ENCODE peak calls at places on chromosomes 12 and 14, in seven cellular contexts. One of them, this sample, is unnamed.

GRCh38 chr12:52561880-52562449 is 9.0 kb upstream of the KRT71 start:
- DNase-seq in mammary epithelial cell: no peak
- DNase-seq in nephron progenitor cell: no peak
- DNase-seq in A673: no peak
- DNase-seq in GM10248: no peak
- DNase-seq in OCI-LY7: no peak
- DNase-seq in NB4: no peak
- DNase-seq in this sample: no peak

GRCh38 chr14:101111620-101112290 is 208.2 kb upstream of the RTL1 start:
- DNase-seq in GM10248: no peak
- DNase-seq in nephron progenitor cell: no peak
- DNase-seq in A673: no peak
- DNase-seq in NB4: no peak
- DNase-seq in mammary epithelial cell: no peak
- DNase-seq in OCI-LY7: no peak
- DNase-seq in this sample: no peak

GRCh38 chr12:52555577-52555976 is 2.6 kb upstream of the KRT71 start:
- DNase-seq in GM10248: no peak
- DNase-seq in OCI-LY7: no peak
- DNase-seq in NB4: no peak
- DNase-seq in A673: no peak
- DNase-seq in mammary epithelial cell: no peak
- DNase-seq in nephron progenitor cell: no peak
- DNase-seq in this sample: no peak

GRCh38 chr12:13581031-13581430 is 384.5 kb downstream of the EMP1 start:
- DNase-seq in NB4: no peak
- DNase-seq in GM10248: no peak
- DNase-seq in nephron progenitor cell: no peak
- DNase-seq in OCI-LY7: no peak
- DNase-seq in A673: no peak
- DNase-seq in mammary epithelial cell: no peak
- DNase-seq in this sample: no peak

GRCh38 chr12:45768194-45768593 is 38.7 kb downstream of the ARID2 start:
- DNase-seq in mammary epithelial cell: peak; percentile 93
- DNase-seq in A673: no peak
- DNase-seq in NB4: no peak
- DNase-seq in nephron progenitor cell: no peak
- DNase-seq in OCI-LY7: no peak
- DNase-seq in GM10248: no peak
- DNase-seq in this sample: no peak

GRCh38 chr12:117466677-117467362 is 105.4 kb upstream of the NOS1 start:
- DNase-seq in OCI-LY7: no peak
- DNase-seq in mammary epithelial cell: no peak
- DNase-seq in GM10248: no peak
- DNase-seq in NB4: no peak
- DNase-seq in A673: no peak
- DNase-seq in nephron progenitor cell: no peak
- DNase-seq in this sample: no peak

GRCh38 chr12:512933-513332 is 53.2 kb downstream of the B4GALNT3 start:
- DNase-seq in OCI-LY7: no peak
- DNase-seq in A673: no peak
- DNase-seq in GM10248: no peak
- DNase-seq in nephron progenitor cell: no peak
- DNase-seq in mammary epithelial cell: no peak
- DNase-seq in NB4: no peak
- DNase-seq in this sample: no peak

GRCh38 chr14:100606687-100607610 is 19.7 kb upstream of the BEGAIN start:
- DNase-seq in OCI-LY7: no peak
- DNase-seq in mammary epithelial cell: no peak
- DNase-seq in GM10248: no peak
- DNase-seq in nephron progenitor cell: no peak
- DNase-seq in A673: no peak
- DNase-seq in NB4: no peak
- DNase-seq in this sample: no peak

GRCh38 chr14:88380405-88380804 is 5.1 kb upstream of the SPATA7 start:
- DNase-seq in OCI-LY7: peak; percentile 20
- DNase-seq in nephron progenitor cell: no peak
- DNase-seq in GM10248: peak; percentile 13
- DNase-seq in mammary epithelial cell: no peak
- DNase-seq in A673: peak; percentile 3
- DNase-seq in NB4: peak; percentile 4
- DNase-seq in this sample: peak; percentile 15

GRCh38 chr14:70808023-70808401 is 1.3 kb downstream of the MAP3K9 start:
- DNase-seq in OCI-LY7: peak; percentile 41
- DNase-seq in NB4: no peak
- DNase-seq in nephron progenitor cell: peak; percentile 43
- DNase-seq in GM10248: peak; percentile 65
- DNase-seq in A673: peak; percentile 35
- DNase-seq in mammary epithelial cell: no peak
- DNase-seq in this sample: peak; percentile 71

GRCh38 chr14:40232302-40232701 is 800.1 kb upstream of the FBXO33 start:
- DNase-seq in nephron progenitor cell: no peak
- DNase-seq in GM10248: no peak
- DNase-seq in OCI-LY7: no peak
- DNase-seq in NB4: no peak
- DNase-seq in A673: no peak
- DNase-seq in mammary epithelial cell: no peak
- DNase-seq in this sample: no peak

GRCh38 chr14:40229676-40230075 is 797.4 kb upstream of the FBXO33 start:
- DNase-seq in mammary epithelial cell: no peak
- DNase-seq in A673: no peak
- DNase-seq in GM10248: no peak
- DNase-seq in NB4: no peak
- DNase-seq in nephron progenitor cell: no peak
- DNase-seq in OCI-LY7: no peak
- DNase-seq in this sample: no peak
- TF ChIP-seq CTCF in mammary epithelial cell: no peak
- TF ChIP-seq CTCF in A673: no peak
- TF ChIP-seq CTCF in GM10248: no peak
- TF ChIP-seq CTCF in NB4: no peak
- TF ChIP-seq CTCF in nephron progenitor cell: no peak
- TF ChIP-seq CTCF in OCI-LY7: no peak
- TF ChIP-seq CTCF in this sample: no peak

GRCh38 chr14:50318031-50318626 is 6.0 kb downstream of the DMAC2L start:
- DNase-seq in NB4: peak; percentile 28
- DNase-seq in nephron progenitor cell: no peak
- DNase-seq in A673: peak; percentile 44
- DNase-seq in mammary epithelial cell: peak; percentile 19
- DNase-seq in GM10248: no peak
- DNase-seq in OCI-LY7: peak; percentile 13
- DNase-seq in this sample: no peak
- TF ChIP-seq CTCF in NB4: peak; percentile 36
- TF ChIP-seq CTCF in nephron progenitor cell: peak; percentile 74
- TF ChIP-seq CTCF in A673: peak; percentile 67
- TF ChIP-seq CTCF in mammary epithelial cell: peak; percentile 45
- TF ChIP-seq CTCF in GM10248: peak; percentile 62
- TF ChIP-seq CTCF in OCI-LY7: peak; percentile 75
- TF ChIP-seq CTCF in this sample: peak; percentile 35

GRCh38 chr12:102876883-102877282 is 40.2 kb downstream of the PAH start:
- DNase-seq in NB4: peak; percentile 34
- DNase-seq in OCI-LY7: no peak
- DNase-seq in mammary epithelial cell: no peak
- DNase-seq in nephron progenitor cell: peak; percentile 15
- DNase-seq in GM10248: no peak
- DNase-seq in A673: peak; percentile 14
- DNase-seq in this sample: no peak
- TF ChIP-seq CTCF in NB4: no peak
- TF ChIP-seq CTCF in OCI-LY7: peak; percentile 43
- TF ChIP-seq CTCF in mammary epithelial cell: peak; percentile 5
- TF ChIP-seq CTCF in nephron progenitor cell: peak; percentile 32
- TF ChIP-seq CTCF in GM10248: no peak
- TF ChIP-seq CTCF in A673: peak; percentile 45
- TF ChIP-seq CTCF in this sample: peak; percentile 25

DNA sequence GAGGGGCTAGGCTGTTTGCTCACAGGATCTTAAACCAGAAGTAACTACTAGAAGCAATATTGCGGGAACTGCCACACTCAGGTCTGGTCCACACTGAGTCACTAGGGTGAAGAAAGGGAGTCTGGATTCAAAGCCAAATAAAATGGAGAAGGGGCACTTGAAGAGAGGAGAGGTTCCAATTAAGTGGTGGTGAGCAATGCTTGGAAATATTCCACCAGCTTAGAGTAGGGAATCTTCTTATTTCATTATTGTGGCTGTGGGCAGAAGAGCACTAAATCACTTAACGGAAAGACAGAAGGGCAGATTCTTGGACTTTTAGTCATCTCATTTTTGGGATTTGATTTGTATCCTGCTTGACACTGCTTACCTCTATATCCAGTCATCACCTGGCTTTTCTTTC is 48.6 kb upstream of the PPP1R12A start:
- DNase-seq in GM10248: no peak
- DNase-seq in nephron progenitor cell: no peak
- DNase-seq in A673: peak; percentile 33
- DNase-seq in OCI-LY7: no peak
- DNase-seq in NB4: no peak
- DNase-seq in mammary epithelial cell: peak; percentile 78
- DNase-seq in this sample: no peak
- TF ChIP-seq CTCF in GM10248: no peak
- TF ChIP-seq CTCF in nephron progenitor cell: no peak
- TF ChIP-seq CTCF in A673: no peak
- TF ChIP-seq CTCF in OCI-LY7: no peak
- TF ChIP-seq CTCF in NB4: no peak
- TF ChIP-seq CTCF in mammary epithelial cell: no peak
- TF ChIP-seq CTCF in this sample: no peak

This sample was measured in GM13977.